ENCODE peak calls at places on chromosomes 2 and 18, in four cellular contexts. One of them, this sample, is unnamed.

GRCh38 chr2:11050565-11050964 is 104.7 kb upstream of the SLC66A3 start:
- DNase-seq in HepG2: no peak
- DNase-seq in GM12878: no peak
- DNase-seq in K562: no peak
- DNase-seq in this sample: no peak

GRCh38 chr2:60365556-60365955 is 187.9 kb downstream of the BCL11A start:
- DNase-seq in HepG2: peak; percentile 36
- DNase-seq in GM12878: no peak
- DNase-seq in K562: no peak
- DNase-seq in this sample: no peak

GRCh38 chr2:100962366-100963025 is 39.6 kb upstream of the RPL31 start:
- DNase-seq in HepG2: no peak
- DNase-seq in GM12878: no peak
- DNase-seq in K562: no peak
- DNase-seq in this sample: no peak

GRCh38 chr2:185738679-185739472 is at the start of gene FSIP2:
- DNase-seq in HepG2: peak; percentile 65
- DNase-seq in GM12878: no peak
- DNase-seq in K562: peak; percentile 54
- DNase-seq in this sample: no peak

GRCh38 chr2:118644190-118644589 is 203.3 kb downstream of the EN1 start:
- DNase-seq in HepG2: no peak
- DNase-seq in GM12878: no peak
- DNase-seq in K562: no peak
- DNase-seq in this sample: no peak

GRCh38 chr2:108278631-108279030 is 10.1 kb upstream of the SULT1C2 start:
- DNase-seq in HepG2: no peak
- DNase-seq in GM12878: no peak
- DNase-seq in K562: no peak
- DNase-seq in this sample: no peak

GRCh38 chr2:85308951-85309555 is 18.7 kb downstream of the TGOLN2 start:
- DNase-seq in HepG2: peak; percentile 46
- DNase-seq in GM12878: no peak
- DNase-seq in K562: no peak
- DNase-seq in this sample: no peak

GRCh38 chr18:33051397-33051796 is 278.6 kb upstream of the KLHL14 start:
- DNase-seq in HepG2: peak; percentile 12
- DNase-seq in GM12878: no peak
- DNase-seq in K562: no peak
- DNase-seq in this sample: no peak

GRCh38 chr18:64073956-64074355 is 74.9 kb downstream of the LINC00305 start:
- DNase-seq in HepG2: no peak
- DNase-seq in GM12878: no peak
- DNase-seq in K562: no peak
- DNase-seq in this sample: no peak

GRCh38 chr18:62717059-62717849 is 1.9 kb downstream of the PHLPP1 start:
- DNase-seq in HepG2: peak; percentile 48
- DNase-seq in GM12878: no peak
- DNase-seq in K562: no peak
- DNase-seq in this sample: peak; percentile 4

GRCh38 chr2:179336782-179337534 is 72.3 kb upstream of the SESTD1 start:
- DNase-seq in HepG2: no peak
- DNase-seq in GM12878: no peak
- DNase-seq in K562: no peak
- DNase-seq in this sample: no peak

GRCh38 chr2:44178950-44179349 is 10.3 kb downstream of the PPM1B start:
- DNase-seq in HepG2: no peak
- DNase-seq in GM12878: no peak
- DNase-seq in K562: no peak
- DNase-seq in this sample: no peak

GRCh38 chr2:238290079-238290478 is 1.7 kb upstream of the PER2 start:
- DNase-seq in HepG2: peak; percentile 83
- DNase-seq in GM12878: no peak
- DNase-seq in K562: peak; percentile 51
- DNase-seq in this sample: peak; percentile 100

GRCh38 chr2:97950329-97951154 is 45.2 kb downstream of the TMEM131 start:
- DNase-seq in HepG2: no peak
- DNase-seq in GM12878: no peak
- DNase-seq in K562: no peak
- DNase-seq in this sample: no peak
- TF ChIP-seq HDAC2 in HepG2: no peak
- TF ChIP-seq HDAC2 in GM12878: no peak
- TF ChIP-seq HDAC2 in K562: no peak
- TF ChIP-seq HDAC2 in this sample: no peak

GRCh38 chr2:46967990-46968647 is 52.5 kb upstream of the MCFD2 start:
- DNase-seq in HepG2: no peak
- DNase-seq in GM12878: no peak
- DNase-seq in K562: peak; percentile 72
- DNase-seq in this sample: peak; percentile 91

GRCh38 chr2:46973687-46974086 is 58.1 kb upstream of the MCFD2 start:
- DNase-seq in HepG2: no peak
- DNase-seq in GM12878: no peak
- DNase-seq in K562: no peak
- DNase-seq in this sample: no peak

GRCh38 chr2:46971914-46972313 is 56.3 kb upstream of the MCFD2 start:
- DNase-seq in HepG2: no peak
- DNase-seq in GM12878: no peak
- DNase-seq in K562: no peak
- DNase-seq in this sample: no peak

GRCh38 chr2:46972438-46972837 is 56.8 kb upstream of the MCFD2 start:
- DNase-seq in HepG2: no peak
- DNase-seq in GM12878: no peak
- DNase-seq in K562: no peak
- DNase-seq in this sample: no peak

GRCh38 chr2:46970334-46971288 is 55.0 kb upstream of the MCFD2 start:
- DNase-seq in HepG2: peak; percentile 92
- DNase-seq in GM12878: no peak
- DNase-seq in K562: no peak
- DNase-seq in this sample: peak; percentile 90
- H3K4me2 ChIP-seq in HepG2: peak overlapping the region; percentile 29
- H3K4me2 ChIP-seq in GM12878: no peak overlapping the region
- H3K4me2 ChIP-seq in K562: no peak overlapping the region
- H3K4me2 ChIP-seq in this sample: peak overlapping the region; percentile 68

GRCh38 chr2:112683550-112684414 is 37.0 kb upstream of the NT5DC4 start:
- DNase-seq in HepG2: peak; percentile 36
- DNase-seq in GM12878: no peak
- DNase-seq in K562: peak; percentile 94
- DNase-seq in this sample: no peak
- TF ChIP-seq SMC3 in HepG2: no peak
- TF ChIP-seq SMC3 in GM12878: no peak
- TF ChIP-seq SMC3 in K562: no peak
- TF ChIP-seq SMC3 in this sample: no peak

DNA sequence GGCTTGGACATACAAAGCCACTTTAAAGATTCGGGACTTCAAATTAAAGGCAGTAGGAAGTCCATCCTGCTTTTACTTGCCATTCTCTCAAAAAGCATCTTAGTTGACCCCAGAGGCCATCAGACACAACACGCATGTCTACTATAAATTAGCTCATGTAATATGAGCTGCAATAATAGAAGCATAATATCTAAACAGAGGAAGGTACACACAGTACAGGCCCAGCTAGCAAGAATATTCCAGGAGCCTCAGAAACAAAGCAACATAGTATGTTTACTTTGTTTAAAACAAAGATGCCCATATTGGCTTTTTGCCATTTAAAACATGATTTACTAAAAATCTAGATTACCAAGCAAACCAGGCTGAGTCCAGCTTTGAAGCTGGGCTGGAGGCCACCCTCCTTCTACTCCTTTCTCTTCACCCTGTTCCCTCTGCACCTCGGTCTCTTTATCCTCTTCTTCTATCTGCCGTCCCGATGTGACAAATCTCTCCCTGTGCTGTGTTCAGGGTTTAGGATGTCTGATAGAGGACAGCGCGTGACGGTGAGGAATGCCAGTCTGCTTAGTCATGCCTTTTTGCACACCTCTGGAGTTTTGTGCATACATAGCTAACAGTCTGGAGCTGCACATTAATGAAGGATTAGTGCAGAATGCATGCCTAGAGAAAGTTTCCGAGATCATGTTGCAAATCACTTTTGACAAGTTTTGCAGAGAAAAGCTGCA is 28.2 kb downstream of the DTNA start:
- DNase-seq in HepG2: peak; percentile 39
- DNase-seq in GM12878: no peak
- DNase-seq in K562: no peak
- DNase-seq in this sample: no peak
- TF ChIP-seq HDAC2 in HepG2: no peak
- TF ChIP-seq HDAC2 in GM12878: no peak
- TF ChIP-seq HDAC2 in K562: no peak
- TF ChIP-seq HDAC2 in this sample: no peak

GRCh38 chr2:157185828-157186227 is 71.7 kb upstream of the GALNT5 start:
- DNase-seq in HepG2: no peak
- DNase-seq in GM12878: no peak
- DNase-seq in K562: no peak
- DNase-seq in this sample: no peak
- H3K4me2 ChIP-seq in HepG2: no peak overlapping the region
- H3K4me2 ChIP-seq in GM12878: no peak overlapping the region
- H3K4me2 ChIP-seq in K562: no peak overlapping the region
- H3K4me2 ChIP-seq in this sample: no peak overlapping the region

GRCh38 chr2:241768850-241769249 is 7.8 kb upstream of the GAL3ST2 start:
- DNase-seq in HepG2: no peak
- DNase-seq in GM12878: no peak
- DNase-seq in K562: no peak
- DNase-seq in this sample: no peak

GRCh38 chr2:241770936-241771285 is 5.7 kb upstream of the GAL3ST2 start:
- DNase-seq in HepG2: no peak
- DNase-seq in GM12878: no peak
- DNase-seq in K562: no peak
- DNase-seq in this sample: no peak

GRCh38 chr2:241769819-241770184 is 6.8 kb upstream of the GAL3ST2 start:
- DNase-seq in HepG2: no peak
- DNase-seq in GM12878: no peak
- DNase-seq in K562: no peak
- DNase-seq in this sample: no peak

GRCh38 chr2:241771286-241772062 is 5.1 kb upstream of the GAL3ST2 start:
- DNase-seq in HepG2: peak; percentile 83
- DNase-seq in GM12878: no peak
- DNase-seq in K562: no peak
- DNase-seq in this sample: no peak

GRCh38 chr2:241770185-241770935 is 6.3 kb upstream of the GAL3ST2 start:
- DNase-seq in HepG2: peak; percentile 96
- DNase-seq in GM12878: no peak
- DNase-seq in K562: no peak
- DNase-seq in this sample: no peak
- TF ChIP-seq SMC3 in HepG2: peak; percentile 37
- TF ChIP-seq SMC3 in GM12878: no peak
- TF ChIP-seq SMC3 in K562: no peak
- TF ChIP-seq SMC3 in this sample: no peak

GRCh38 chr2:157918319-157918718 is 42.2 kb upstream of the ACVR1 start:
- DNase-seq in HepG2: no peak
- DNase-seq in GM12878: no peak
- DNase-seq in K562: no peak
- DNase-seq in this sample: no peak
- TF ChIP-seq HDAC2 in HepG2: no peak
- TF ChIP-seq HDAC2 in GM12878: no peak
- TF ChIP-seq HDAC2 in K562: no peak
- TF ChIP-seq HDAC2 in this sample: no peak

GRCh38 chr18:57928466-57928865 is 115.6 kb upstream of the NEDD4L start:
- DNase-seq in HepG2: no peak
- DNase-seq in GM12878: no peak
- DNase-seq in K562: no peak
- DNase-seq in this sample: no peak

GRCh38 chr18:57930476-57930875 is 113.5 kb upstream of the NEDD4L start:
- DNase-seq in HepG2: no peak
- DNase-seq in GM12878: no peak
- DNase-seq in K562: no peak
- DNase-seq in this sample: no peak

GRCh38 chr18:57927511-57927910 is 116.5 kb upstream of the NEDD4L start:
- DNase-seq in HepG2: peak; percentile 71
- DNase-seq in GM12878: no peak
- DNase-seq in K562: no peak
- DNase-seq in this sample: no peak

GRCh38 chr18:57929922-57930321 is 114.1 kb upstream of the NEDD4L start:
- DNase-seq in HepG2: no peak
- DNase-seq in GM12878: no peak
- DNase-seq in K562: no peak
- DNase-seq in this sample: no peak

GRCh38 chr18:57931038-57931437 is 113.0 kb upstream of the NEDD4L start:
- DNase-seq in HepG2: no peak
- DNase-seq in GM12878: no peak
- DNase-seq in K562: no peak
- DNase-seq in this sample: no peak
- H3K4me2 ChIP-seq in HepG2: peak overlapping the region; percentile 63
- H3K4me2 ChIP-seq in GM12878: no peak overlapping the region
- H3K4me2 ChIP-seq in K562: no peak overlapping the region
- H3K4me2 ChIP-seq in this sample: peak overlapping the region; percentile 63

DNA sequence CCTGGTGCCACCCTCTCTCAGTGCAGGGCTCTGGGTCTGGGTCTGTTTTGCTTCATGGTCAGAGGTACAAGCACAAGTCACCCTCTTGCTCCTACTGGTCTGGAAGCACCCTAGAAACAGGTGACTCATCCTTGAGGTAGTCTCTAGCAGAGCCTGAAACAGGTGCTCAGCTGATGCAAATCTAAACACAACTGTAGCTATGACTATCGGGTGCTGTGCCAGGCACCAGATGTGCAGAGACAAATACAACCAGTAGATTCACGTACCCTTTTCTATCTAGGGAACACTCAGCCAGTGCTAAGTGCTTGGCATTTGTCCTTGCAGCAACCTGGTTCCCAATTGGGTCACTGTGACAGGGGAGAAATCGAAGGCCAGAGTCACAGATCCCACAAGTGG is 140.9 kb upstream of the MYCN start:
- DNase-seq in HepG2: no peak
- DNase-seq in GM12878: no peak
- DNase-seq in K562: no peak
- DNase-seq in this sample: no peak
- TF ChIP-seq SMC3 in HepG2: no peak
- TF ChIP-seq SMC3 in GM12878: no peak
- TF ChIP-seq SMC3 in K562: no peak
- TF ChIP-seq SMC3 in this sample: no peak